ENCODE peak calls at places on chromosome 15, in five cellular contexts. O, Z, V, Y and B are unnamed samples.

GRCh38 chr15:66254364-66255292 is 1.1 kb upstream of the MEGF11 start:
- DNase-seq in O (no peak), Z (no peak), V (no peak), Y (no peak), B (no peak)

GRCh38 chr15:42314818-42315217 is 41.6 kb upstream of the TMEM87A start:
- DNase-seq in O (no peak), Z (no peak), V (no peak), Y (no peak), B (no peak)

GRCh38 chr15:70257573-70258220 is 160.0 kb upstream of the TLE3 start:
- DNase-seq in O (peak; percentile 37), Z (no peak), V (no peak), Y (no peak), B (no peak)

GRCh38 chr15:51190424-51191068 is 95.8 kb upstream of the TNFAIP8L3 start:
- DNase-seq in O (peak; percentile 59), Z (no peak), V (no peak), Y (no peak), B (no peak)

GRCh38 chr15:66944121-66944520 is 121.3 kb upstream of the SMAD3 start:
- DNase-seq in O (no peak), Z (no peak), V (no peak), Y (no peak), B (no peak)

GRCh38 chr15:90598053-90598577 is 68.4 kb downstream of the CRTC3 start:
- DNase-seq in O (peak; percentile 60), Z (peak; percentile 37), V (peak; percentile 79), Y (no peak), B (no peak)

GRCh38 chr15:41603941-41604660 is 45.1 kb downstream of the TYRO3 start:
- DNase-seq in O (peak; percentile 56), Z (peak; percentile 43), V (peak; percentile 57), Y (peak; percentile 91), B (peak; percentile 68)

GRCh38 chr15:52040167-52040900 is 21.3 kb downstream of the MAPK6 start:
- DNase-seq in O (no peak), Z (no peak), V (peak; percentile 48), Y (peak; percentile 54), B (no peak)

GRCh38 chr15:80549191-80549590 is 145.0 kb downstream of the ARNT2 start:
- DNase-seq in O (no peak), Z (no peak), V (no peak), Y (peak; percentile 86), B (no peak)

GRCh38 chr15:51846463-51847230 is 17.2 kb downstream of the TMOD3 start:
- DNase-seq in O (no peak), Z (no peak), V (no peak), Y (peak; percentile 62), B (no peak)

GRCh38 chr15:49438970-49439631 is 16.1 kb downstream of the FGF7 start:
- DNase-seq in O (peak; percentile 36), Z (no peak), V (no peak), Y (no peak), B (no peak)

DNA sequence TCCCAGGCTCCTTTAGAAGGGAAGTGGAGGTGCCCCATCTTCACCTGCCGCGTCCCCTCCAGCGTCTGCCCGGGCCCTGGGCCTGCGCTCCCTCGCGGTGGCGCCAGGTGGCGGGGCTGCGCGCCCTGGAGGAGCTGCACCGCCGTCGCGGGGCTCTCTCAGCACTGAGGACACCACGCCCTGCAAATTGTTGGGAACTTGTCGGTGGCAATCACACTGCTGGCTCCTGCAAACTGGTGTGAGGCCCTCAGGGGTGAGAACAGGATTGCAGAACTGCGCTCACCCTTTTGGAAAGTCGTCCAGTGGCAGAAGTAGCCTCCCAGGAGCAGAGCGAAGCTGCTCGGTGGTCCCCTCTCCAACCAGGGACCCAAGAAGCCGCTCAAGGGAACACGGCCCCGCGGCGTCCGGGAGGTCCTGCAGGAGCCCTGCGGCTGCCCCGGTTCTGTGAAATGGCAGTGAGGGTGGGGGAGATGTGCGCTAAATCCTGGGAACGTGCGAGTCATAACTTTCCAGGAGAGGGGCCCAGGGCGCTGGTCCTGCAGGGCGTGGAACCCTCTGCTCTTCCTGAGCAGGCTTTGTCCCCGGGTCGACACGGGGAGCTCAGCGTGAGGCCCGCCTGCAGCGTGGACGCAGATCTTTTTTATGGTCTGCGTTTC is 995 bp upstream of the LRRK1 start:
- DNase-seq in O (peak; percentile 80), Z (peak; percentile 87), V (peak; percentile 83), Y (peak; percentile 62), B (peak; percentile 80)
- TF ChIP-seq POLR2A in O (no peak), Z (no peak), V (no peak), Y (no peak), B (peak; percentile 43)

DNA sequence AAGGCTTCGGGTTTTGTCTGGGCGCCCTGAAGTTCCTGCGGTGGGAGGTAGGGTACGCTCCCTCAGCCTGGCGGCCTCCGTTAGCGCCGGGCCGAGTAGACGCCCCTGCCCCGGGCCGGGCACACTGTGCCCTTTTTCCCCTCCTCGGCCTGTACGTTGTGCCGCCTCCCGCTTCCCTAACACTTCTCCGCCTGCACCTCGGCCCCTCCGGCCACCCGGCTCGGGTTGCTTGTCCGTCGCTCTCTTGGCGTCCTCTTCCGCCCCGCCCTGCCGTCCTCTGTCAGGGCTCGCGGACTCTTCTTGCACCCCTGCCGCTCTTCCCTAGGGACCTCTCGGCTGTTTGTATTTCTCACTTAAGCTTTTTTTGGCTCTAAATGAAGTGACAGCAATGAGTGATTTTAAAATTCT is 384 bp downstream of the KNL1 start:
- DNase-seq in O (peak; percentile 40), Z (peak; percentile 35), V (no peak), Y (peak; percentile 16), B (peak; percentile 35)
- TF ChIP-seq POLR2A in O (no peak), Z (no peak), V (no peak), Y (no peak), B (no peak)

GRCh38 chr15:53453253-53454105 is 306.0 kb downstream of the WDR72 start:
- DNase-seq in O (no peak), Z (no peak), V (peak; percentile 55), Y (no peak), B (no peak)
- TF ChIP-seq POLR2A in O (no peak), Z (no peak), V (no peak), Y (no peak), B (no peak)

GRCh38 chr15:89499156-89499555 is 2.8 kb upstream of the RHCG start:
- DNase-seq in O (no peak), Z (no peak), V (no peak), Y (no peak), B (no peak)
- TF ChIP-seq POLR2A in O (no peak), Z (no peak), V (no peak), Y (no peak), B (no peak)

GRCh38 chr15:64162869-64163661 is at the start of gene PPIB:
- DNase-seq in O (peak; percentile 98), Z (peak; percentile 95), V (peak; percentile 99), Y (peak; percentile 97), B (peak; percentile 89)
- TF ChIP-seq POLR2A in O (peak; percentile 72), Z (peak; percentile 92), V (no peak), Y (peak; percentile 98), B (peak; percentile 96)

GRCh38 chr15:78077053-78077859 is at the start of gene TBC1D2B:
- DNase-seq in O (peak; percentile 81), Z (peak; percentile 81), V (peak; percentile 70), Y (peak; percentile 48), B (no peak)
- TF ChIP-seq POLR2A in O (no peak), Z (no peak), V (no peak), Y (no peak), B (peak; percentile 42)

DNA sequence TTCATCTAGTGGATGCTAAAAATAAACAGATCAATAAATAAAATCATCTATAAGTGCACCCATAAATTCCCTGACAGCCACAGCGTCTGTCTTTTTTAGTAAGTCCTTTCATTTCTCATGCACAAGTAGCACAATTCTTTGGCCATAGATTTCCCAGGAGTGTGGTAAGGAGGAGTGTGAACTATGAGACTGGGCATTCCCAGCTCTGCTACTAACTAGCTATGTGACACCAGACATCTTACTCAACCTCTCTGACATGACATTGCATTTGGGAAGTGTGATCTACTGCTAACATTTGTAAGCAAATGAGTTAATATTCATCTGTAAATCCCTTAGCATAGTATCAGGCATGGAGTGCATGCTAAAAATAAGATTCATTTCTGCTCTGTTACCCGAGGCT is 301.8 kb downstream of the NTRK3 start:
- DNase-seq in O (no peak), Z (no peak), V (no peak), Y (no peak), B (no peak)
- TF ChIP-seq POLR2A in O (no peak), Z (no peak), V (no peak), Y (no peak), B (no peak)